ENCODE peak calls at places on chromosome 15, in five cellular contexts. U, J, L, E and Z are unnamed samples. For H3K4me1, the result is how much of the 10 kb centered on the place peaks cover.

GRCh38 chr15:50506121-50506520 is 40.3 kb downstream of the USP50 start:
- DNase-seq in J (peak), L (no peak), E (peak), U (no peak), Z (no peak)

GRCh38 chr15:46242935-46243334 is 608.1 kb downstream of the SQOR start:
- DNase-seq in J (no peak), E (no peak), U (no peak), L (no peak), Z (no peak)

GRCh38 chr15:63094495-63094931 is 27.1 kb upstream of the LACTB start:
- DNase-seq in J (no peak), E (no peak), U (no peak), L (no peak), Z (no peak)

GRCh38 chr15:58292761-58293175 is 139.0 kb upstream of the LIPC start:
- DNase-seq in J (no peak), U (no peak), E (no peak), L (no peak), Z (no peak)

GRCh38 chr15:34810455-34811146 is 15.3 kb upstream of the ACTC1 start:
- DNase-seq in L (no peak), E (no peak), U (no peak), J (no peak), Z (no peak)

GRCh38 chr15:43514241-43515057 is 3.0 kb upstream of the MAP1A start:
- DNase-seq in J (no peak), U (peak), L (no peak), E (peak), Z (no peak)

GRCh38 chr15:43513550-43513949 is 3.9 kb upstream of the MAP1A start:
- DNase-seq in E (no peak), J (no peak), U (no peak), L (no peak), Z (no peak)

GRCh38 chr15:63374686-63375520 is 6.7 kb downstream of the CA12 start:
- DNase-seq in U (peak), J (no peak), E (no peak), L (peak), Z (no peak)

GRCh38 chr15:70559840-70560239 is 203.5 kb downstream of the UACA start:
- DNase-seq in U (no peak), L (no peak), J (no peak), E (no peak), Z (no peak)

GRCh38 chr15:82146990-82147461 is 101.2 kb upstream of the MEX3B start:
- DNase-seq in U (no peak), L (no peak), J (no peak), E (no peak), Z (no peak)

GRCh38 chr15:63466378-63467192 is 37.8 kb upstream of the USP3 start:
- DNase-seq in E (peak), J (no peak), L (no peak), U (no peak), Z (peak)

GRCh38 chr15:94295275-94295674 is 63.9 kb downstream of the MCTP2 start:
- DNase-seq in E (no peak), J (no peak), L (no peak), U (no peak), Z (no peak)

GRCh38 chr15:27490867-27491595 is 520.0 kb downstream of the GABRG3 start:
- DNase-seq in L (no peak), E (peak), U (no peak), J (no peak), Z (no peak)

DNA sequence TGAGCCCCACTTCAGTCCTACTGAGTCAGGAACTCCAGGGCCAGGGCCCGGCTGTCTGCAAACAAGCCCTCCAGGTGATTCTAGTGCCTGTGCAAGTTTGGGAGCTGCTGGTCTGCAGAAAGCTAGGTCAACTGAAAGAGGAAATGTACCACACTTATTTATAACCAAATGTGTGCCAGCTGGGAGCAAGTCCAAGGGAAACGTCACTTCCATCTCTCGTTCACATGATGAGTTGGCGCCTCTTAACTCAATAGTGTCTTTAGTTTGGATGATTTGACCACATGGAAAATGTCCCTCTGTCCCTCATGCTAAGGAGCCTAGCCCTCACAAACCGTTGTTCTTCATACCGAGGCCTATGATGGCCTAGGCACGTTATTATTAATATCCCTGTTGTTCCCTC is 43.2 kb downstream of the GOLGA8S start:
- DNase-seq in U (no peak), E (no peak), L (no peak), J (no peak), Z (no peak)
- H3K27ac ChIP-seq in U (no peak), E (no peak), L (no peak), J (no peak), Z (no peak)

DNA sequence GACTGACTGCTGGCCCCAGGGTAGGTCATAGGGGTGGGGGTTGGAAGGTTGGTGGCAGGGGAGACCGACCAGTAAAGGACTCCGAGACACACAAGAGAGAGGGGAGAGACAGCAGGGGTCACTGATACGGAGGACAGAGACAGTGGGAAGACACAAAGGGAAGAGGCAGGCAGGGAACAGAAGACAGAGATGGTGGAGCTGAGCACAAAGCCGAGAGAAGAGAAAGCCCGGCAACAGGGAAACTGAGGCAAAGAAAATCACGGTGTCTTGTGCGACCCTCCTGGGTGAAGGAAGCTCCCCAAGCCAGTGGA is 502 bp downstream of the RASL12 start:
- DNase-seq in E (no peak), U (no peak), J (no peak), L (no peak), Z (no peak)
- H3K4me1 ChIP-seq in E (under half), U (under half), J (under half), L (under half), Z (under half)

GRCh38 chr15:45181491-45182285 is 6.1 kb downstream of the SHF start:
- DNase-seq in U (no peak), L (no peak), J (no peak), E (peak), Z (no peak)

GRCh38 chr15:45183001-45183400 is 4.8 kb downstream of the SHF start:
- DNase-seq in E (no peak), J (no peak), L (no peak), U (no peak), Z (peak)

GRCh38 chr15:45185069-45185779 is 2.5 kb downstream of the SHF start:
- DNase-seq in L (no peak), U (no peak), E (no peak), J (no peak), Z (no peak)

GRCh38 chr15:45184562-45185041 is 3.2 kb downstream of the SHF start:
- DNase-seq in J (no peak), U (no peak), E (no peak), L (no peak), Z (no peak)

DNA sequence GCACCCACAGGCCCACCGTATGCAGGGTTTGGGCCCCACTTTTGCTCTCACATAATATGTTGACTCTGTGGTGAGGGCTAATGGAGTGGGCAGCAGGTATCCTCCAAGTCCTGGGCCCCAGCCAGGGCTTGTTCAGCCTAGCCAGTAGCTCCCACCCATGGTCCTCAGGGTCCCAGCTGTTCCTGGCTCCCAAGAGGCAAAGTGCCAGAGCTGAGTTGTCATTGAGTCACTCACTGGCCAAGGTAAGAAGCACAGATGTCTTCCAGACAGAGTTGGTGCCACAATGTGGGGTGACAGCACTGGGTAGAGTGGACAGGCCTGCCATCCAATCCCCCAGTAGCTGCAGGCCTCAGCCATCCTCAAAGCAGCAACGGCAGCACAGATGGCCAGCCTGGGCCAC is 4.3 kb downstream of the SHF start:
- DNase-seq in U (no peak), J (no peak), E (no peak), L (no peak), Z (no peak)
- H3K27ac ChIP-seq in U (no peak), J (no peak), E (no peak), L (no peak), Z (no peak)

DNA sequence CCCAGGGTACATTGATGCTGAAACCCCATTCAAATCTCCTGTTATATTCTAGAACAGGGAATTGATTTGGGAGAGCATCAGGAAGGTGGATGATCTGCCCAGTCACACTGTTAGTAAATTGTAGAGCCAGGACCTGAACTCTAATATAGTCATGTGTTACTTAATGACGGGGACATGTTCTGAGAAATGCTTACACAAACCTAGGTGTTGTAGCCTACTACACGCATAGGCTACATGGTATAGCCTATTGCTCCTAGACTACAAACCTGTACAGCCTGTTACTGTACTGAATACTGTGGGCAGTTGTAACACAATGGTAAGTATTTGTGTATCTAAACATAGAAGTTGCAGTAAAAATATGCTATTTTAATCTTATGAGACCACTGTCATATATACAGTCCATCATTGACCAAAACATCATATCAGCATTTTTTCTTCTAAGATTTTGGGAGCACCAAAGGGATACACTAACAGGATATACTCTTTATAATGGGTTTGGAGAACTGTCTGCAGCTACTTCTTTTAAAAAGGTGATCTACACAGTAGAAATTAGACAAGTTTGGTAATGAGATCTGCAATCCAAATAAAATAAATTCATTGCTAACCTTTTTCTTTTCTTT is 5.8 kb downstream of the B2M start:
- DNase-seq in J (no peak), L (no peak), E (no peak), U (no peak), Z (no peak)
- H3K4me1 ChIP-seq in J (under half), L (half or more), E (under half), U (under half), Z (half or more)

GRCh38 chr15:56351362-56351761 is 13.9 kb upstream of the TEX9 start:
- DNase-seq in L (no peak), E (peak), U (no peak), J (no peak), Z (no peak)
- H3K27ac ChIP-seq in L (no peak), E (no peak), U (no peak), J (no peak), Z (no peak)

GRCh38 chr15:57061696-57062095 is 143.3 kb downstream of the TCF12 start:
- DNase-seq in L (no peak), U (no peak), E (no peak), J (no peak), Z (no peak)
- H3K4me1 ChIP-seq in L (under half), U (under half), E (under half), J (under half), Z (under half)

GRCh38 chr15:66765478-66766281 is 63.6 kb downstream of the SMAD6 start:
- DNase-seq in U (peak), L (no peak), E (no peak), J (peak), Z (no peak)
- H3K27ac ChIP-seq in U (no peak), L (peak), E (no peak), J (no peak), Z (no peak)

GRCh38 chr15:90214553-90215205 is 13.5 kb downstream of the SEMA4B start:
- DNase-seq in J (no peak), E (peak), U (no peak), L (no peak), Z (no peak)

GRCh38 chr15:90211440-90212168 is 10.5 kb downstream of the SEMA4B start:
- DNase-seq in E (no peak), J (no peak), U (no peak), L (peak), Z (no peak)

GRCh38 chr15:90213123-90213817 is 12.1 kb downstream of the SEMA4B start:
- DNase-seq in E (no peak), J (no peak), U (no peak), L (no peak), Z (no peak)

GRCh38 chr15:90212221-90213079 is 11.3 kb downstream of the SEMA4B start:
- DNase-seq in J (no peak), L (no peak), E (no peak), U (no peak), Z (no peak)

DNA sequence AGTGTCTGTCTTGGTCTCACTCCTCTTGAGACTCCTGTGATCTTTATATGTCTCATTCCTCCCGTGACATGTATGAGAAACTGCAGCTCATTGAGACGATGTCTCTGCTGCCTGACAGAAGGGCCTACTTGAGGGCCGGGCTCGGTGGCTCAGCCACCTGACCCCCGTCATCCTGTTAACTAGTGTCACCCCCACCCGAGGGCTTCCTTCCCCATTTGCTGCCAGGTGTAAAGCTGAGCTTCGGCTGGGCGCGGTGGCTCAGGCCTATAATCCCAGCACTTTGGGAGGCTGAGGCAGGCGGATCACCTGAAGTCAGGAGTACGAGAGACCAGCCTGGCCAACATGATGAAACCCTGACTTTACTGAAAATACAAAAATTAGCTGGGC is 12.7 kb downstream of the SEMA4B start:
- DNase-seq in E (no peak), L (no peak), J (no peak), U (no peak), Z (no peak)
- H3K4me1 ChIP-seq in E (under half), L (half or more), J (under half), U (under half), Z (under half)

DNA sequence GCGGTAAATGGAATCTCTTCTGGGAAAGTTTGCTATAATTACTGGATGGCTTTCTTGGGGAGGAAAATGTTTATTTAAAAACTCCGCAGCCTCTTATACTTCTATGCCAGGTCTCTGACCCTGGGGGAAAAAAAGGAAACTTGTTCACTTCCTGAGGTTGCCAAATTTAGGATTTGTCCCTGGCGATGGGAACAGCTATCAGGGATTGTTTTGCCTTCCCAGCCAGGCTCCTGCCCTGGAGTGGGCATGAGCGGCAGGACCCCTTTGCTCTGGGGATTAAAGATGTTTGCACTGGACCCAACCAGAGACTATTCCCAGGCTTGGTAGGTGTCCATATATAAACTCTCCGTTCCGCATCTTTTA is 175.6 kb downstream of the SLCO3A1 start:
- DNase-seq in E (no peak), L (no peak), J (no peak), U (no peak), Z (no peak)
- H3K27ac ChIP-seq in E (no peak), L (peak), J (no peak), U (peak), Z (no peak)